ENCODE peak calls at places on chromosomes 16 and 17, in nine cellular contexts. One of them, this sample, is unnamed.

GRCh38 chr16:81319221-81319912 is 4.6 kb downstream of the GAN start:
- DNase-seq in mucosa of descending colon: no peak
- DNase-seq in heart left ventricle: no peak
- DNase-seq in brain microvascular endothelial cell: peak; percentile 81
- DNase-seq in heart right ventricle: no peak
- DNase-seq in gastrocnemius medialis: no peak
- DNase-seq in WTC11: no peak
- DNase-seq in activated CD8-positive, alpha-beta T cell treated with anti-CD3 and anti-CD28 coated beads for 36 hours: no peak
- DNase-seq in transverse colon: no peak
- DNase-seq in this sample: peak; percentile 50

GRCh38 chr16:69171325-69172095 is 15.5 kb upstream of the SNTB2 start:
- DNase-seq in heart right ventricle: no peak
- DNase-seq in mucosa of descending colon: no peak
- DNase-seq in brain microvascular endothelial cell: no peak
- DNase-seq in activated CD8-positive, alpha-beta T cell treated with anti-CD3 and anti-CD28 coated beads for 36 hours: no peak
- DNase-seq in heart left ventricle: no peak
- DNase-seq in gastrocnemius medialis: no peak
- DNase-seq in transverse colon: no peak
- DNase-seq in WTC11: no peak
- DNase-seq in this sample: no peak

GRCh38 chr16:87263418-87264052 is 53.7 kb downstream of the C16orf95 start:
- DNase-seq in heart left ventricle: no peak
- DNase-seq in transverse colon: peak; percentile 21
- DNase-seq in gastrocnemius medialis: no peak
- DNase-seq in activated CD8-positive, alpha-beta T cell treated with anti-CD3 and anti-CD28 coated beads for 36 hours: peak; percentile 4
- DNase-seq in heart right ventricle: no peak
- DNase-seq in brain microvascular endothelial cell: no peak
- DNase-seq in mucosa of descending colon: peak; percentile 49
- DNase-seq in WTC11: no peak
- DNase-seq in this sample: no peak

GRCh38 chr16:62408760-62409159 is 372.5 kb upstream of the CDH8 start:
- DNase-seq in mucosa of descending colon: no peak
- DNase-seq in gastrocnemius medialis: no peak
- DNase-seq in heart left ventricle: no peak
- DNase-seq in brain microvascular endothelial cell: no peak
- DNase-seq in heart right ventricle: no peak
- DNase-seq in WTC11: peak; percentile 77
- DNase-seq in activated CD8-positive, alpha-beta T cell treated with anti-CD3 and anti-CD28 coated beads for 36 hours: no peak
- DNase-seq in transverse colon: no peak
- DNase-seq in this sample: no peak

GRCh38 chr16:15502041-15502725 is 67.8 kb downstream of the BMERB1 start:
- DNase-seq in gastrocnemius medialis: no peak
- DNase-seq in mucosa of descending colon: no peak
- DNase-seq in activated CD8-positive, alpha-beta T cell treated with anti-CD3 and anti-CD28 coated beads for 36 hours: no peak
- DNase-seq in WTC11: no peak
- DNase-seq in brain microvascular endothelial cell: peak; percentile 98
- DNase-seq in heart left ventricle: no peak
- DNase-seq in transverse colon: no peak
- DNase-seq in heart right ventricle: no peak
- DNase-seq in this sample: peak; percentile 92

GRCh38 chr16:66250686-66251405 is 115.6 kb upstream of the CDH5 start:
- DNase-seq in brain microvascular endothelial cell: peak; percentile 71
- DNase-seq in heart right ventricle: peak; percentile 61
- DNase-seq in activated CD8-positive, alpha-beta T cell treated with anti-CD3 and anti-CD28 coated beads for 36 hours: no peak
- DNase-seq in WTC11: no peak
- DNase-seq in mucosa of descending colon: peak; percentile 50
- DNase-seq in gastrocnemius medialis: peak; percentile 75
- DNase-seq in heart left ventricle: peak; percentile 55
- DNase-seq in transverse colon: peak; percentile 48
- DNase-seq in this sample: no peak

GRCh38 chr17:39782481-39782880 is 44.7 kb downstream of the GRB7 start:
- DNase-seq in transverse colon: no peak
- DNase-seq in WTC11: no peak
- DNase-seq in heart right ventricle: no peak
- DNase-seq in activated CD8-positive, alpha-beta T cell treated with anti-CD3 and anti-CD28 coated beads for 36 hours: no peak
- DNase-seq in heart left ventricle: no peak
- DNase-seq in brain microvascular endothelial cell: peak; percentile 34
- DNase-seq in gastrocnemius medialis: no peak
- DNase-seq in mucosa of descending colon: no peak
- DNase-seq in this sample: no peak

GRCh38 chr16:10539256-10539655 is 41.1 kb downstream of the EMP2 start:
- DNase-seq in heart right ventricle: no peak
- DNase-seq in activated CD8-positive, alpha-beta T cell treated with anti-CD3 and anti-CD28 coated beads for 36 hours: no peak
- DNase-seq in brain microvascular endothelial cell: no peak
- DNase-seq in mucosa of descending colon: no peak
- DNase-seq in WTC11: no peak
- DNase-seq in heart left ventricle: no peak
- DNase-seq in transverse colon: no peak
- DNase-seq in gastrocnemius medialis: no peak
- DNase-seq in this sample: no peak

GRCh38 chr17:61456688-61457225 is 4.5 kb downstream of the TBX4 start:
- DNase-seq in transverse colon: no peak
- DNase-seq in mucosa of descending colon: no peak
- DNase-seq in activated CD8-positive, alpha-beta T cell treated with anti-CD3 and anti-CD28 coated beads for 36 hours: peak; percentile 27
- DNase-seq in WTC11: no peak
- DNase-seq in heart left ventricle: no peak
- DNase-seq in brain microvascular endothelial cell: no peak
- DNase-seq in gastrocnemius medialis: no peak
- DNase-seq in heart right ventricle: no peak
- DNase-seq in this sample: no peak

GRCh38 chr17:37079735-37080134 is 131.0 kb downstream of the AATF start:
- DNase-seq in heart right ventricle: no peak
- DNase-seq in transverse colon: no peak
- DNase-seq in mucosa of descending colon: no peak
- DNase-seq in activated CD8-positive, alpha-beta T cell treated with anti-CD3 and anti-CD28 coated beads for 36 hours: no peak
- DNase-seq in WTC11: no peak
- DNase-seq in gastrocnemius medialis: no peak
- DNase-seq in brain microvascular endothelial cell: peak; percentile 18
- DNase-seq in heart left ventricle: no peak
- DNase-seq in this sample: no peak

GRCh38 chr17:10557422-10557821 is 8.0 kb upstream of the MYH2 start:
- DNase-seq in brain microvascular endothelial cell: no peak
- DNase-seq in WTC11: no peak
- DNase-seq in gastrocnemius medialis: no peak
- DNase-seq in mucosa of descending colon: no peak
- DNase-seq in transverse colon: no peak
- DNase-seq in heart left ventricle: no peak
- DNase-seq in activated CD8-positive, alpha-beta T cell treated with anti-CD3 and anti-CD28 coated beads for 36 hours: no peak
- DNase-seq in heart right ventricle: peak; percentile 4
- DNase-seq in this sample: peak; percentile 6

GRCh38 chr17:10558049-10558448 is 8.6 kb upstream of the MYH2 start:
- DNase-seq in transverse colon: no peak
- DNase-seq in gastrocnemius medialis: no peak
- DNase-seq in activated CD8-positive, alpha-beta T cell treated with anti-CD3 and anti-CD28 coated beads for 36 hours: no peak
- DNase-seq in heart left ventricle: no peak
- DNase-seq in mucosa of descending colon: no peak
- DNase-seq in WTC11: no peak
- DNase-seq in heart right ventricle: no peak
- DNase-seq in brain microvascular endothelial cell: no peak
- DNase-seq in this sample: no peak

GRCh38 chr17:10556301-10557005 is 7.0 kb upstream of the MYH2 start:
- DNase-seq in mucosa of descending colon: no peak
- DNase-seq in gastrocnemius medialis: no peak
- DNase-seq in heart right ventricle: no peak
- DNase-seq in heart left ventricle: no peak
- DNase-seq in activated CD8-positive, alpha-beta T cell treated with anti-CD3 and anti-CD28 coated beads for 36 hours: no peak
- DNase-seq in brain microvascular endothelial cell: no peak
- DNase-seq in transverse colon: no peak
- DNase-seq in WTC11: no peak
- DNase-seq in this sample: no peak
- TF ChIP-seq CTCF in mucosa of descending colon: no peak
- TF ChIP-seq CTCF in gastrocnemius medialis: no peak
- TF ChIP-seq CTCF in heart right ventricle: no peak
- TF ChIP-seq CTCF in heart left ventricle: no peak
- TF ChIP-seq CTCF in activated CD8-positive, alpha-beta T cell treated with anti-CD3 and anti-CD28 coated beads for 36 hours: no peak
- TF ChIP-seq CTCF in brain microvascular endothelial cell: no peak
- TF ChIP-seq CTCF in transverse colon: no peak
- TF ChIP-seq CTCF in WTC11: no peak
- TF ChIP-seq CTCF in this sample: no peak

GRCh38 chr16:12907670-12908233 is 6.4 kb downstream of the SHISA9 start:
- DNase-seq in gastrocnemius medialis: no peak
- DNase-seq in WTC11: peak; percentile 46
- DNase-seq in heart right ventricle: no peak
- DNase-seq in mucosa of descending colon: no peak
- DNase-seq in brain microvascular endothelial cell: no peak
- DNase-seq in transverse colon: no peak
- DNase-seq in heart left ventricle: no peak
- DNase-seq in activated CD8-positive, alpha-beta T cell treated with anti-CD3 and anti-CD28 coated beads for 36 hours: peak; percentile 22
- DNase-seq in this sample: no peak
- TF ChIP-seq CTCF in gastrocnemius medialis: no peak
- TF ChIP-seq CTCF in WTC11: peak; percentile 39
- TF ChIP-seq CTCF in heart right ventricle: no peak
- TF ChIP-seq CTCF in mucosa of descending colon: no peak
- TF ChIP-seq CTCF in brain microvascular endothelial cell: peak; percentile 23
- TF ChIP-seq CTCF in transverse colon: no peak
- TF ChIP-seq CTCF in heart left ventricle: no peak
- TF ChIP-seq CTCF in activated CD8-positive, alpha-beta T cell treated with anti-CD3 and anti-CD28 coated beads for 36 hours: no peak
- TF ChIP-seq CTCF in this sample: no peak

DNA sequence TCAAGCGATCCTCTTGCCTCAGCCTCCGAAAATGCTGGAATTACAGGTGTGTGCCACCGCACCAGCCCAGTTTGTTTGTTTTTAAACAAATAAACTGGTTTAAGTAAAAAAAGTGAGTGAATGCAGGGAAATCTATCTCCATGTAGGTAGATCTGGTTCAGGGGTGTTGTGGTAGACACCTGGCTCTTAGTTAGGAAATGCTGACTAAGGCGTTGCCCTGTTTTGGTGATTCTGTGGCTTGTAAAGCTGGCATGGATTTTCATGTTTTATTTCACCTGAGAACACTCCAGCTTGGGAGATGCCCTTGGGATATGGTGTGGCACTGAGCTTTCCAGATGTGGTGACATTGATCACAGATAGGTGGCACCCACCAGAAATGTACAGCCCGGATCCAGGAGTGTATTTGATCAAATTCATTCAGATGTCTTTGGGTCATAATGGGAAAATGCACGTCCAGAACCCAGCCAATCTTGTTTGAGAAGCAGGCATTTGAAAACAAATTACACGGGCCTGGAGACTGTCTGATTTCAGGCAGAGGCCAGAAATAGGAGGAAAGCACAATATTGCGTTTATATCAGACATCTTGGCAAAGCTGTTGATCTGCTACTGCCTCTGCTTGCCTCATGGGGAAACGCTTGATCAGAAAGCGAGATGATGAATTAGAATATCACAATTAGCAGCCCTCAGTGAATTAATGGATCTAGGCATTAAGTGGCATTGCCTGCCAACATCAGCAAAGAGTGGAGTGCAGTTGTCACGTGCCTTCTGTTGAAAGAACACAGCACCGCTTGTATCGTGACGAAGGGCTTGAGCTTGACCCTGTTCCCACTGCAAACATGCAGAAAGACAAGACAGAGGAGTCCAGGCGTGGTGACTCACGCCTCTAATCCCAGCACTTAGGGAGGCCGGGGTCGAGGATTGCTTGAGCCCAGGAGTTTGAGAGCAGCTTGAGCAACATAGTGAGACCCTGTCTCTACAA is 7.3 kb upstream of the IL34 start:
- DNase-seq in gastrocnemius medialis: no peak
- DNase-seq in heart left ventricle: no peak
- DNase-seq in activated CD8-positive, alpha-beta T cell treated with anti-CD3 and anti-CD28 coated beads for 36 hours: no peak
- DNase-seq in brain microvascular endothelial cell: peak; percentile 92
- DNase-seq in heart right ventricle: no peak
- DNase-seq in transverse colon: peak; percentile 31
- DNase-seq in mucosa of descending colon: no peak
- DNase-seq in WTC11: no peak
- DNase-seq in this sample: no peak
- TF ChIP-seq CTCF in gastrocnemius medialis: no peak
- TF ChIP-seq CTCF in heart left ventricle: no peak
- TF ChIP-seq CTCF in activated CD8-positive, alpha-beta T cell treated with anti-CD3 and anti-CD28 coated beads for 36 hours: no peak
- TF ChIP-seq CTCF in brain microvascular endothelial cell: peak; percentile 14
- TF ChIP-seq CTCF in heart right ventricle: no peak
- TF ChIP-seq CTCF in transverse colon: no peak
- TF ChIP-seq CTCF in mucosa of descending colon: no peak
- TF ChIP-seq CTCF in WTC11: no peak
- TF ChIP-seq CTCF in this sample: no peak

GRCh38 chr16:2487903-2488531 is 13.1 kb downstream of the TBC1D24 start:
- DNase-seq in gastrocnemius medialis: no peak
- DNase-seq in transverse colon: no peak
- DNase-seq in brain microvascular endothelial cell: no peak
- DNase-seq in heart right ventricle: no peak
- DNase-seq in WTC11: no peak
- DNase-seq in activated CD8-positive, alpha-beta T cell treated with anti-CD3 and anti-CD28 coated beads for 36 hours: no peak
- DNase-seq in mucosa of descending colon: no peak
- DNase-seq in heart left ventricle: peak; percentile 23
- DNase-seq in this sample: no peak

GRCh38 chr16:2485811-2486507 is 11.0 kb downstream of the TBC1D24 start:
- DNase-seq in heart right ventricle: no peak
- DNase-seq in WTC11: no peak
- DNase-seq in brain microvascular endothelial cell: no peak
- DNase-seq in mucosa of descending colon: no peak
- DNase-seq in gastrocnemius medialis: no peak
- DNase-seq in transverse colon: no peak
- DNase-seq in heart left ventricle: peak; percentile 52
- DNase-seq in activated CD8-positive, alpha-beta T cell treated with anti-CD3 and anti-CD28 coated beads for 36 hours: no peak
- DNase-seq in this sample: no peak

GRCh38 chr16:2484898-2485508 is 10.1 kb downstream of the TBC1D24 start:
- DNase-seq in brain microvascular endothelial cell: no peak
- DNase-seq in activated CD8-positive, alpha-beta T cell treated with anti-CD3 and anti-CD28 coated beads for 36 hours: no peak
- DNase-seq in heart left ventricle: no peak
- DNase-seq in WTC11: no peak
- DNase-seq in gastrocnemius medialis: no peak
- DNase-seq in heart right ventricle: no peak
- DNase-seq in mucosa of descending colon: no peak
- DNase-seq in transverse colon: no peak
- DNase-seq in this sample: no peak

GRCh38 chr16:2487517-2487842 is 12.6 kb downstream of the TBC1D24 start:
- DNase-seq in WTC11: no peak
- DNase-seq in activated CD8-positive, alpha-beta T cell treated with anti-CD3 and anti-CD28 coated beads for 36 hours: no peak
- DNase-seq in heart left ventricle: no peak
- DNase-seq in heart right ventricle: no peak
- DNase-seq in gastrocnemius medialis: no peak
- DNase-seq in mucosa of descending colon: no peak
- DNase-seq in brain microvascular endothelial cell: no peak
- DNase-seq in transverse colon: no peak
- DNase-seq in this sample: no peak

DNA sequence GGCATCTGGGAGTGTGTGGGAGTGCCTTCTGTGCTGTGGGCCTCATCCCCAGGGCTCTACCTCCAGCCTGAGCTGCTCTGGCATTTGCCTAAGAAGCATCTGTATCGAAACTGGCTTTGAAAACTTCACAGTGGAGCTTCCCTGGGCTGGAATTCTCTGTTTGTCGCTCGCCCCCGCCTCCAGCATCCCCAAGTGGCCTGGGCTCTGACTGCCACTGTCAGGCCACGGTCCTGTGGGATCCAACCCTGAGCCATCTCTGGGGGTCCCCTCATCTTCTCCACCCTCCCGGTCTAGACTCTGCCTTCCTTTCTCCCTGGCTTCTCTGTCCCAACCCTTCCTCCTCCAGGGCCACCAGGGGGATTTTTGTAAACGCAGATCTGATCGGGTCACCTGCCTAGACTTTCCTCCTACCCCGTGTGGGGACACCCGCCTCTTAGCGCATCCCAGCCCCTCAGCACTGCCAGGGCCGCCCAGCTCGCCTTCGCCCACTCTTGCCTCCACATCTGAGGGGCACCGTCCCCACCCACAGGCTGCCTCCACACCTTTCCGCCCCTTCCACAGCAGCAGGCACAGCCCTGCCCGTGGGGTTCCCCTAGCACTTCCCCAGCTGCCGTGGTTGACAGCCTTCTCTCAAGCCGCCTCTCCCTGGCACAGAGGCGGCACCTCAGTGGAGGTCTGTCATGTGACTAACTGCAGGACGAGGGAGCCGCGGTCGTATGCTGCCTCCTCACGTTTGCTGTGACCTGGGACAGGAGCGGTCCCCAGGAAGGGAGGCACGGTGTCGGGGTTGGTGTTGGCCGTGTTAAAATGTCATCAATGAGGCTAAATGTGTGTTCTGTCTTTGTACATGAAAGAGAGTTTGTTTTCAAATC is 12.0 kb downstream of the TBC1D24 start:
- DNase-seq in brain microvascular endothelial cell: no peak
- DNase-seq in gastrocnemius medialis: peak; percentile 53
- DNase-seq in transverse colon: peak; percentile 75
- DNase-seq in heart right ventricle: no peak
- DNase-seq in activated CD8-positive, alpha-beta T cell treated with anti-CD3 and anti-CD28 coated beads for 36 hours: peak; percentile 91
- DNase-seq in heart left ventricle: peak; percentile 65
- DNase-seq in WTC11: no peak
- DNase-seq in mucosa of descending colon: peak; percentile 77
- DNase-seq in this sample: no peak
- TF ChIP-seq CTCF in brain microvascular endothelial cell: peak; percentile 31
- TF ChIP-seq CTCF in gastrocnemius medialis: no peak
- TF ChIP-seq CTCF in transverse colon: no peak
- TF ChIP-seq CTCF in heart right ventricle: peak; percentile 50
- TF ChIP-seq CTCF in activated CD8-positive, alpha-beta T cell treated with anti-CD3 and anti-CD28 coated beads for 36 hours: peak; percentile 53
- TF ChIP-seq CTCF in heart left ventricle: peak; percentile 43
- TF ChIP-seq CTCF in WTC11: no peak
- TF ChIP-seq CTCF in mucosa of descending colon: no peak
- TF ChIP-seq CTCF in this sample: no peak